ENCODE peak calls at places on chromosomes 7 and 10, in five cellular contexts. W, S, T, E and L are unnamed samples.

GRCh38 chr10:68231916-68232315 is at the start of gene ATOH7:
- DNase-seq in W (no peak), S (no peak), T (no peak), E (peak), L (no peak)

GRCh38 chr10:112246-112645 is 23.0 kb upstream of the ZMYND11 start:
- DNase-seq in W (no peak), S (peak), T (no peak), E (no peak), L (no peak)

GRCh38 chr10:5589963-5590511 is 65.3 kb downstream of the CALML3 start:
- DNase-seq in W (no peak), S (peak), T (no peak), E (no peak), L (peak)

GRCh38 chr10:30114871-30115270 is 55.5 kb upstream of the JCAD start:
- DNase-seq in W (no peak), S (peak), T (no peak), E (peak), L (peak)

GRCh38 chr7:156764016-156764669 is 123.6 kb downstream of the RNF32 start:
- DNase-seq in W (no peak), S (peak), T (peak), E (peak), L (peak)

GRCh38 chr10:3624367-3624766 is 160.6 kb downstream of the KLF6 start:
- DNase-seq in W (no peak), S (peak), T (no peak), E (no peak), L (no peak)

GRCh38 chr10:119323085-119323670 is 115.8 kb downstream of the GRK5 start:
- DNase-seq in W (no peak), S (no peak), T (no peak), E (no peak), L (no peak)

GRCh38 chr7:132403465-132404110 is 172.7 kb downstream of the PLXNA4 start:
- DNase-seq in W (no peak), S (no peak), T (no peak), E (no peak), L (no peak)

GRCh38 chr10:133096616-133097269 is 9.0 kb downstream of the ADGRA1 start:
- DNase-seq in W (no peak), S (no peak), T (no peak), E (no peak), L (no peak)

GRCh38 chr7:8389898-8390642 is 43.3 kb upstream of the NXPH1 start:
- DNase-seq in W (no peak), S (no peak), T (no peak), E (peak), L (no peak)

GRCh38 chr7:99079104-99079503 is 64.8 kb downstream of the SMURF1 start:
- DNase-seq in W (no peak), S (no peak), T (no peak), E (no peak), L (no peak)

GRCh38 chr7:135673360-135673706 is 11.0 kb downstream of the STMP1 start:
- DNase-seq in W (no peak), S (peak), T (no peak), E (no peak), L (peak)

GRCh38 chr7:21939136-21939857 is 6.4 kb downstream of the CDCA7L start:
- DNase-seq in W (no peak), S (peak), T (no peak), E (no peak), L (peak)

GRCh38 chr10:63536678-63537077 is 15.5 kb downstream of the REEP3 start:
- DNase-seq in W (no peak), S (no peak), T (no peak), E (no peak), L (no peak)

GRCh38 chr10:23777153-23777552 is 338.3 kb downstream of the OTUD1 start:
- DNase-seq in W (no peak), S (no peak), T (no peak), E (peak), L (no peak)

GRCh38 chr10:71814923-71815411 is 36.1 kb downstream of the PSAP start:
- DNase-seq in W (no peak), S (no peak), T (no peak), E (peak), L (no peak)

GRCh38 chr7:129356176-129356575 is 78.1 kb upstream of the STRIP2 start:
- DNase-seq in W (no peak), S (no peak), T (no peak), E (no peak), L (no peak)

GRCh38 chr10:17479015-17479615 is 24.7 kb upstream of the ST8SIA6 start:
- DNase-seq in W (no peak), S (no peak), T (no peak), E (no peak), L (no peak)

GRCh38 chr10:120634629-120635028 is 177.6 kb downstream of the PLPP4 start:
- DNase-seq in W (no peak), S (no peak), T (no peak), E (peak), L (no peak)

GRCh38 chr10:50536617-50537252 is 87.0 kb downstream of the SGMS1 start:
- DNase-seq in W (no peak), S (peak), T (no peak), E (no peak), L (peak)

GRCh38 chr7:68857571-68857970 is 740.7 kb upstream of the AUTS2 start:
- DNase-seq in W (no peak), S (no peak), T (no peak), E (no peak), L (no peak)

GRCh38 chr7:134778941-134779740 is at the start of gene CALD1:
- DNase-seq in W (no peak), S (peak), T (peak), E (peak), L (peak)

GRCh38 chr10:75400769-75401568 is 595 bp downstream of the ZNF503 start:
- DNase-seq in W (no peak), S (peak), T (peak), E (peak), L (peak)

GRCh38 chr10:34918896-34919295 is 103.8 kb upstream of the PARD3 start:
- DNase-seq in W (no peak), S (no peak), T (no peak), E (no peak), L (no peak)

GRCh38 chr7:6157685-6158423 is 114.6 kb downstream of the CYTH3 start:
- DNase-seq in W (no peak), S (no peak), T (no peak), E (no peak), L (no peak)

GRCh38 chr7:4169505-4169904 is 512.6 kb upstream of the FOXK1 start:
- DNase-seq in W (no peak), S (no peak), T (no peak), E (no peak), L (no peak)

GRCh38 chr10:73974309-73974946 is 23.5 kb upstream of the VCL start:
- DNase-seq in W (no peak), S (no peak), T (no peak), E (no peak), L (no peak)

GRCh38 chr10:86520871-86521619 is 547 bp downstream of the WAPL start:
- DNase-seq in W (no peak), S (peak), T (peak), E (peak), L (peak)

GRCh38 chr10:127880557-127880956 is 12.2 kb downstream of the CLRN3 start:
- DNase-seq in W (no peak), S (no peak), T (no peak), E (no peak), L (no peak)

GRCh38 chr10:3887404-3887803 is 102.4 kb upstream of the KLF6 start:
- DNase-seq in W (no peak), S (no peak), T (no peak), E (no peak), L (no peak)

GRCh38 chr10:50469778-50470193 is 154.0 kb downstream of the SGMS1 start:
- DNase-seq in W (no peak), S (no peak), T (no peak), E (no peak), L (no peak)

GRCh38 chr10:50431118-50431517 is 179.8 kb upstream of the ASAH2 start:
- DNase-seq in W (no peak), S (peak), T (no peak), E (no peak), L (peak)

GRCh38 chr10:94430705-94431104 is 28.4 kb downstream of the TBC1D12 start:
- DNase-seq in W (no peak), S (no peak), T (no peak), E (no peak), L (no peak)

GRCh38 chr10:79268100-79268670 is 79.1 kb upstream of the PPIF start:
- DNase-seq in W (no peak), S (peak), T (no peak), E (no peak), L (peak)

GRCh38 chr7:126790763-126791162 is 462.0 kb downstream of the GRM8 start:
- DNase-seq in W (no peak), S (no peak), T (no peak), E (no peak), L (no peak)

GRCh38 chr10:78959901-78960300 is 108.9 kb upstream of the ZMIZ1 start:
- DNase-seq in W (no peak), S (no peak), T (no peak), E (no peak), L (no peak)

GRCh38 chr10:69458426-69459100 is 7.3 kb downstream of the TSPAN15 start:
- DNase-seq in W (no peak), S (no peak), T (no peak), E (no peak), L (no peak)

GRCh38 chr7:28142650-28143049 is 37.9 kb downstream of the JAZF1 start:
- DNase-seq in W (no peak), S (no peak), T (no peak), E (no peak), L (no peak)
- TF ChIP-seq CTCF in W (no peak), S (no peak), T (no peak), E (no peak), L (no peak)

DNA sequence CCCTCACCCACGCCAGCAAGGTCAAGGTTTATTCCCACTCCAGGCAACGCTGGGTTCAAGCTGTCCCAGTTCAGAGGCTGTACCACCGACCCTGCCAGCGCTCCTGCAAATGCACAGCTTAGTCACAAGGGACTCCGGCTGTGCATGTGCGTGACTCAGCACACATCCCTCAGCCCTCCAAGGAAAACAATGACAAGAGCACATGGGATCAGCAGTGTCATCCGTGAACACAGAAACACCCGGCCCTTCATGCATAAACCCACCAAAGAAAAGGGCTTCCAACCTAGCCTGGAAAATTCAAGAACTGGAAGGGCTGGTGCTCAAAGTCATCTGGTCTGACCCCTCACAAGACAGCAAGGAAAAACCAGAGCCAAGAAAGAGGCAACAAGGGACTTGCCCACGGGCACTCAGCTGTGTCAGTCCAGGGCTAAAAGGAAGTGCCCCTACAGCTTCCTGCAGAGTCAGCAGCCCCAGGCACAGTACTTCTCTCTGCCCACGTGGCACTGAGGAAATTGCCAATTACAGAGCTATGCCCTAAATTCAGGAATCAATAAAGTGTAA is 106.1 kb downstream of the KCNMA1 start:
- DNase-seq in W (no peak), S (peak), T (no peak), E (no peak), L (peak)
- TF ChIP-seq CTCF in W (no peak), S (no peak), T (no peak), E (no peak), L (no peak)

DNA sequence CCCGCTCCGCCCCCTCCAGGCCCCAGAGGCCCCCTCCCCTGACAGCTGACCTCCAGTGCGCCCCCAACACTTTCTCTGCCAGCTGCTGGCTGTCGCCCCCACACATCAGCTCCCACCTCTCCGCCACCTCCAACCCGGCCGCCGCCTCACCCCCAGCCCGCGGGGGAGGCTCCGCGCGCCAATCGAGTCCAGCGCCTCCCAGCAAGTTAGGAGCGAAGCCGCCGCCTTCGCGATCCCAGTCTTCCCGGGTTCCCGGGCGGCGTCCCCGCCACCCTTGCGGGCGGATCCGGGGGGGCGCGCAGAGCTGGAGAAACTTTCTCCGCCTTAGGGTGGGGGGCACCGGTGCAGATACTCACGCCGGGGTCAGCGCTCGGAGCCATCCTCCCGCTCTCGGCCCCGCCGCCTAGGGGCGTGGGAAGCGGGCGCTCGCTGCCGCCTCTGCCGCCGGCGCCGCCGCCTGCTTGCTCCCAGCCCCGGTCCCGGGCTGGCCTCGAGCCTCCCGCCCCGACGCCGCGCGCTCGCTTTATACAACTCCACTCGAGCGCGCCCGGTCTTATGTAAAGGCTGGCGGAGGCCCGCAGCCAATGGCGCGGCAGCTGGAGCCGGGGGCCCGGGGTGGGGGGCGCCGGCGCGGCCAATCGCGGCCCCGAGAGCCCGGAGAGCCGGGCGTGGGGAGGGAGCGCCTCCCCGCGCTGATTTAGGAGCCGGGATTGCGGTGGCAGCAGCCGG is at the start of gene CRTAC1:
- DNase-seq in W (no peak), S (peak), T (peak), E (peak), L (peak)
- TF ChIP-seq CTCF in W (no peak), S (no peak), T (no peak), E (peak), L (no peak)

DNA sequence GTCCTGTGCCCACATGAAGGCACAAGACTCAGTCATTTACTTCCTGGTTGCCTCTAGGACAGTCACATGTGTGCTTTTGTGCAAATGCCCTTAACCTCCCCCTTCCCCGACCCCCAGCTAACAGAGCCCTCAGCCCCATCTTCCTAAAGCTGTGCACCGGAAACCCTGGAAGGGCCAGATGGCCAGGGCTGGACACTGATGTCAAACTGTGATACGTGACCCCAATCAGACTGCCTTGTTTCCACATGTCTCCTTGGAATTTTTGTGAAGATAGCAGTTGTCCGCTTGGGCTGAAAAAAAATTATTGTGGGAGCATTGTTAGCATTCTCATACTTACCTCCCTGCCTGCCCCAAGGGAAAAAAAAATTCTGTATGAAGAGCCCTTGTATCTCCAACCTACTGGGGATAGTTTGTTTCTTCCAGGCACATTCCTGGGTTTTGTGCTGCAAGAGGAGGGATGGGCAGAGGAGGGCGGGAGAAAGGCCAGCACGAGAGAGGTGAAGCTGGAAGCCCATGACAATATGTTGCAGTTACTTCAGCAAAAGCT is 17.0 kb upstream of the ADAM12 start:
- DNase-seq in W (no peak), S (no peak), T (no peak), E (no peak), L (no peak)
- TF ChIP-seq CTCF in W (no peak), S (no peak), T (no peak), E (no peak), L (no peak)

GRCh38 chr7:140509789-140510188 is 30.5 kb upstream of the MKRN1 start:
- DNase-seq in W (no peak), S (no peak), T (no peak), E (no peak), L (no peak)

GRCh38 chr7:140501941-140502340 is 22.6 kb upstream of the MKRN1 start:
- DNase-seq in W (no peak), S (no peak), T (no peak), E (no peak), L (no peak)

GRCh38 chr7:140512317-140513000 is 33.2 kb upstream of the MKRN1 start:
- DNase-seq in W (no peak), S (no peak), T (no peak), E (no peak), L (no peak)

DNA sequence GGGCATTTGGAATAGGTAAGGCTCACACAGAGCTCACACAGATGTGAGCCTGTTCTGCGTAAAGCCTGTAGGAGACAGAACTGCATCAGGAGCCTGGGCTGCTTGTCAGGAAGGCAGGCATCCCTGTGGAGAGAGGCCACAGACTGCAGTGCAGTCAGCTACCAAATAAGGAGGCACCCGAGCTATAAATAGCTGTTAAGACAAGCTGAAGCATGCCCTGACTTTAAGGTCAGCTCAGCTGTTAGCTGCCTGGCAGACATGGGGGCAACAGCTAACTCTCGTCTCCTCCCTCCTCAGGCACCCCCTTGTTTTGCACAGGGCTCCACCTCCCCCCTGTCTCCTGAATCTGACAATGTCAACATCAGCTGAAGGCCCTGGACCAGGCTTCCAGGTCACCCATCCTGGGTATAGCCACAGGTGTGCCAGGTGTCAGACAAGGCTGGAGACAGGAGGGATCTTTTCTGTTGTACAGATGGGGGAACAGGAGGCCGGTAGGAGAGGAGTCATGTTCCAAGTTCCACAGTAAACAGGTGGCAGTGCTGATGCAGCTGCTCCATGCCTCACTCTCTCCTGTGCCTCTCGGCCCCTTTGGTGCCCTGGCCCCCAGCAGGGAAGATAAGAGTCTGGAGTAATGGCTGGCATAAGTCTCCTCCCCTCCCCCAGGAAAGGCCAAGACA is 27.6 kb upstream of the MKRN1 start:
- DNase-seq in W (no peak), S (peak), T (no peak), E (peak), L (no peak)
- TF ChIP-seq CTCF in W (no peak), S (peak), T (no peak), E (no peak), L (no peak)

GRCh38 chr7:105876091-105876963 is at the start of gene ATXN7L1:
- DNase-seq in W (peak), S (peak), T (peak), E (peak), L (peak)
- TF ChIP-seq CTCF in W (no peak), S (peak), T (peak), E (peak), L (peak)

GRCh38 chr10:92688927-92689662 is 660 bp upstream of the HHEX start:
- DNase-seq in W (no peak), S (peak), T (peak), E (peak), L (peak)
- TF ChIP-seq CTCF in W (no peak), S (peak), T (no peak), E (no peak), L (no peak)

DNA sequence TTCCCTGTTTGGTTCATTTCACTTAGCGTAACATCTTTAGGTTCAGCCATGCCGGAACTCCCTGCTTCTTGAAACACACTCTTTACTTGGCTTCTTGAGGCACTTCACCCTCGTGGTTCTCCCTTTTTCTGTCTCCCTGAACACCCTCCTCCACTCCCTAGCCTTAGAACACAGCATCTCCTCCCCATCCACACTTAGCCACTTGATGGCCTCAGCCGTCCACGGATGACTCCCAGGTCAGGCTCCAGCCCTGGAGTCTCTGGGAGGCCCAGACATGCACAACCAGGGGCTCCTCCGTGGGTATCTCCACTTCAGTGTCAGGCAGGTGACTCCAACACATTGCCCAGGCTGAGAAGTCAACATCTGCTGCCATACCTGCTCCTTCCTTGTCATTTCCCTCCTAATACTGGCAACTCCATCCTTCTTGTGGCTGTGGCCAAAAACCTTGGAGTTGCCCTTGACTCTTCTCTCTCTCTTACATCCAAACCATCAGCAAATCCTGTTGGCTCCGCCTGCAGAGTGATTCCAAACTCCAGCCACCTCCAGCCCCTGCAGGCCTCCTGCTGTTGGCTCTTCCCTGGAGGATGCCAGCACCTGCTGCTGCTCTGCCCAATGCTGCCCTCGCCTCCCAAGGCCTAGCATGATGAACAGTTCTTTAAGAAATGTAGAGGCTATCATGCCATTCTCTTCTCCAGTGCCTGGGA is 8.4 kb upstream of the INMT start:
- DNase-seq in W (no peak), S (no peak), T (peak), E (no peak), L (no peak)
- TF ChIP-seq CTCF in W (no peak), S (peak), T (no peak), E (no peak), L (no peak)

GRCh38 chr7:143490719-143491306 is 13.1 kb downstream of the TAS2R41 start:
- DNase-seq in W (no peak), S (no peak), T (no peak), E (peak), L (peak)
- TF ChIP-seq CTCF in W (no peak), S (peak), T (no peak), E (peak), L (peak)